ENCODE peak calls at places on chromosomes 16 and 17, in six cellular contexts. F is NK-92 treated with Interleukin-12 subunit alpha and Interleukin-12 subunit beta, amount 100 ng/mL, for 24 hours; Z is M059J; K is activated T-helper 9 cell treated with anti-CD3 and anti-CD28 coated beads, Interleukin-2, amount 50 U/mL, for 16 hours; Q is CD4-positive, alpha-beta memory T cell; J is GM18507. E is an unnamed sample.

GRCh38 chr16:72989203-72989991 is 58.5 kb downstream of the ZFHX3 start:
- DNase-seq in Z (peak), K (no peak), F (no peak), J (no peak), Q (no peak), E (no peak)

GRCh38 chr16:50309156-50309526 is 42.8 kb downstream of the ADCY7 start:
- DNase-seq in K (no peak), Q (no peak), Z (no peak), J (no peak), F (no peak), E (no peak)

GRCh38 chr16:75340715-75341500 is 89.5 kb upstream of the BCAR1 start:
- DNase-seq in Q (no peak), F (no peak), K (no peak), Z (peak), J (no peak), E (no peak)

GRCh38 chr17:76843703-76844484 is 24.3 kb upstream of the MGAT5B start:
- DNase-seq in J (no peak), Q (no peak), F (no peak), K (no peak), Z (peak), E (peak)

GRCh38 chr17:54902017-54902416 is 1.4 kb downstream of the TOM1L1 start:
- DNase-seq in Z (no peak), J (no peak), F (no peak), K (no peak), Q (no peak), E (no peak)

GRCh38 chr17:20988896-20989295 is 53.9 kb downstream of the USP22 start:
- DNase-seq in K (no peak), Q (no peak), F (no peak), J (no peak), Z (no peak), E (no peak)

GRCh38 chr16:89841275-89841674 is 13.0 kb downstream of the SPIRE2 start:
- DNase-seq in J (no peak), K (no peak), Z (no peak), Q (peak), F (peak), E (peak)

GRCh38 chr17:77371117-77371887 is 230.5 kb downstream of the SEC14L1 start:
- DNase-seq in Z (peak), K (no peak), J (no peak), F (no peak), Q (no peak), E (no peak)

GRCh38 chr16:60636117-60636516 is 1400.1 kb downstream of the CDH8 start:
- DNase-seq in Z (no peak), J (no peak), F (no peak), Q (no peak), K (no peak), E (no peak)

GRCh38 chr16:57998484-57998883 is 2.0 kb downstream of the ZNF319 start:
- DNase-seq in Q (peak), K (peak), F (peak), J (no peak), Z (peak), E (no peak)

GRCh38 chr17:60565233-60565632 is 34.8 kb upstream of the PPM1D start:
- DNase-seq in K (no peak), Z (no peak), J (no peak), F (no peak), Q (no peak), E (no peak)

GRCh38 chr17:32759476-32759875 is 117.4 kb downstream of the MYO1D start:
- DNase-seq in J (no peak), Q (peak), Z (no peak), K (no peak), F (no peak), E (no peak)

GRCh38 chr16:85286970-85287814 is 174.9 kb upstream of the CIBAR2 start:
- DNase-seq in Q (no peak), Z (peak), K (no peak), J (no peak), F (no peak), E (no peak)

GRCh38 chr16:81785138-81785924 is 6.2 kb downstream of the PLCG2 start:
- DNase-seq in J (no peak), F (no peak), Q (no peak), K (no peak), Z (no peak), E (no peak)

GRCh38 chr16:73053379-73054130 is 5.6 kb upstream of the ZFHX3 start:
- DNase-seq in F (no peak), Z (peak), J (no peak), K (no peak), Q (no peak), E (no peak)

GRCh38 chr16:380837-381787 is 666 bp downstream of the PGAP6 start:
- DNase-seq in Q (no peak), Z (no peak), F (no peak), J (no peak), K (no peak), E (no peak)

GRCh38 chr17:58242171-58242784 is 3.9 kb downstream of the LPO start:
- DNase-seq in K (no peak), Q (no peak), F (no peak), Z (peak), J (no peak), E (no peak)

GRCh38 chr17:31841850-31842415 is 17.1 kb downstream of the COPRS start:
- DNase-seq in J (no peak), K (no peak), Q (no peak), F (no peak), Z (no peak), E (no peak)

GRCh38 chr17:79621151-79621940 is 10.5 kb upstream of the RBFOX3 start:
- DNase-seq in Q (no peak), J (no peak), K (no peak), F (no peak), Z (no peak), E (no peak)

GRCh38 chr16:84925092-84925772 is 86.1 kb downstream of the ZDHHC7 start:
- DNase-seq in F (peak), J (peak), Q (peak), Z (no peak), K (peak), E (no peak)

GRCh38 chr17:80524150-80524712 is 20.4 kb upstream of the RPTOR start:
- DNase-seq in Q (no peak), F (no peak), Z (no peak), K (no peak), J (no peak), E (no peak)

GRCh38 chr17:75812096-75813001 is 27.7 kb downstream of the UNK start:
- DNase-seq in K (no peak), Z (no peak), J (no peak), F (no peak), Q (no peak), E (no peak)

GRCh38 chr16:85459529-85460251 is 153.4 kb upstream of the GSE1 start:
- DNase-seq in J (no peak), K (no peak), Q (no peak), Z (no peak), F (no peak), E (no peak)